ENCODE peak calls at places on chromosome 7, in four cellular contexts. R is K562, J is A549, Q is upper lobe of left lung. O is an unnamed sample.

GRCh38 chr7:117664047-117664446 is 184.2 kb downstream of the CFTR start:
- ATAC-seq in Q (no peak), J (no peak), R (no peak), O (no peak)

GRCh38 chr7:156158213-156158612 is 345.9 kb upstream of the SHH start:
- ATAC-seq in Q (no peak), J (no peak), R (no peak), O (no peak)

GRCh38 chr7:3559178-3559765 is 258.2 kb downstream of the SDK1 start:
- ATAC-seq in Q (no peak), J (no peak), R (no peak), O (peak)

GRCh38 chr7:79709574-79710409 is 256.3 kb upstream of the MAGI2 start:
- ATAC-seq in R (no peak), J (no peak), Q (no peak), O (no peak)

GRCh38 chr7:129453510-129454248 is 19.4 kb downstream of the STRIP2 start:
- ATAC-seq in J (no peak), R (no peak), Q (no peak), O (no peak)

GRCh38 chr7:134696261-134696660 is 49.6 kb downstream of the BPGM start:
- ATAC-seq in J (peak), Q (no peak), R (peak), O (no peak)

GRCh38 chr7:120059641-120060040 is 213.3 kb upstream of the KCND2 start:
- ATAC-seq in J (no peak), R (no peak), Q (no peak), O (no peak)

GRCh38 chr7:55538538-55538937 is 33.8 kb downstream of the VOPP1 start:
- ATAC-seq in Q (no peak), J (no peak), R (no peak), O (no peak)

GRCh38 chr7:20158684-20159083 is 58.5 kb downstream of the MACC1 start:
- ATAC-seq in J (no peak), Q (no peak), R (peak), O (no peak)

GRCh38 chr7:5699951-5700384 is 81.5 kb downstream of the RNF216 start:
- ATAC-seq in R (no peak), Q (no peak), J (no peak), O (no peak)

GRCh38 chr7:98295467-98296220 is 14.2 kb downstream of the BRI3 start:
- ATAC-seq in Q (no peak), R (no peak), J (peak), O (no peak)

GRCh38 chr7:73890541-73891147 is 29.7 kb downstream of the TMEM270 start:
- ATAC-seq in Q (no peak), R (no peak), J (no peak), O (no peak)

GRCh38 chr7:142441074-142441403 is 183.2 kb upstream of the PRSS58 start:
- ATAC-seq in R (no peak), Q (no peak), J (no peak), O (no peak)

GRCh38 chr7:79176859-79177477 is 276.5 kb downstream of the MAGI2 start:
- ATAC-seq in J (peak), R (no peak), Q (no peak), O (no peak)

GRCh38 chr7:151366872-151367207 is 25.2 kb downstream of the NUB1 start:
- ATAC-seq in J (no peak), Q (peak), R (no peak), O (peak)

GRCh38 chr7:134836447-134836846 is 57.0 kb downstream of the CALD1 start:
- ATAC-seq in R (peak), Q (no peak), J (no peak), O (peak)

GRCh38 chr7:32462451-32462850 is 27.7 kb downstream of the LSM5 start:
- ATAC-seq in J (no peak), R (no peak), Q (no peak), O (no peak)

GRCh38 chr7:16688249-16688648 is 42.3 kb downstream of the BZW2 start:
- ATAC-seq in Q (no peak), J (peak), R (peak), O (no peak)

GRCh38 chr7:7321681-7322080 is 139.3 kb downstream of the C1GALT1 start:
- ATAC-seq in J (peak), R (peak), Q (no peak), O (no peak)
- TF ChIP-seq EP300 in J (no peak), R (no peak), Q (no peak), O (no peak)

DNA sequence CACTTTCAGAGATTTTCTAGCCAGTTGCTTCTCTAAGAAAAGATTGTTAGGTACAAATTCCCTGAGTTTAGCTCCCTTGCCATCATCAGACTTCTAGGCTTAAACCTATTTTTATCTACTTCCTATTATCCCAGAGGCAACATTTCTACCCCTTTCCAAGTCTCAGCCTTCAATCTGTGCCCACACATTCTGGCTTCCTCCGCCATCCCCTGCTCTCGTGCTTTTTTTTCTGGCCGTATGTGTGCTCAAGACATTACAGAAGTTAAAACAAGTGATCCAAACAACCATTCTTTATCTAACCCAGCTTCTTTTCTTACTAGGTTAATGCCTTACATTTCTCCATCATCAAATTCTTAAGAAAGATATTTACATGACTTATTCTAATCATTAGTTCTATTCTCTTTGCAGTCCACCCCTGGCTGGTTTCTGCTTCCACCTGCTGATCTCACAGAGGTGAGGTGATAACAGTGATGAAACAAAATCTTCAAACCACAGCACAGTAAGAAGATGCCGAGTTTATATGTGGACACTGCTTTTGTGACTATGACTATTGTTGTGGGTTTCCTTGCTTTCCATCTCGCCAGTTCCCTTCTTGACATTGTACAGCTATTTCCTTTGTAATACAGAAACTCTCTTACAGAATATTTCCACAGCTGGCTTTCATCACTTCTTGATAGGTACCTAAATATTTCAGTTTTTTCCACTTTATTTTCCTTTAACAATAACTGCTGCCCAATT is 18.3 kb upstream of the CDK6 start:
- ATAC-seq in R (no peak), J (no peak), Q (no peak), O (no peak)
- TF ChIP-seq EP300 in R (no peak), J (no peak), Q (no peak), O (no peak)

GRCh38 chr7:99408347-99409191 is at the start of the genes BUD31 and PDAP1:
- ATAC-seq in J (peak), R (peak), Q (peak), O (peak)
- TF ChIP-seq EP300 in J (no peak), R (peak), Q (no peak), O (no peak)

DNA sequence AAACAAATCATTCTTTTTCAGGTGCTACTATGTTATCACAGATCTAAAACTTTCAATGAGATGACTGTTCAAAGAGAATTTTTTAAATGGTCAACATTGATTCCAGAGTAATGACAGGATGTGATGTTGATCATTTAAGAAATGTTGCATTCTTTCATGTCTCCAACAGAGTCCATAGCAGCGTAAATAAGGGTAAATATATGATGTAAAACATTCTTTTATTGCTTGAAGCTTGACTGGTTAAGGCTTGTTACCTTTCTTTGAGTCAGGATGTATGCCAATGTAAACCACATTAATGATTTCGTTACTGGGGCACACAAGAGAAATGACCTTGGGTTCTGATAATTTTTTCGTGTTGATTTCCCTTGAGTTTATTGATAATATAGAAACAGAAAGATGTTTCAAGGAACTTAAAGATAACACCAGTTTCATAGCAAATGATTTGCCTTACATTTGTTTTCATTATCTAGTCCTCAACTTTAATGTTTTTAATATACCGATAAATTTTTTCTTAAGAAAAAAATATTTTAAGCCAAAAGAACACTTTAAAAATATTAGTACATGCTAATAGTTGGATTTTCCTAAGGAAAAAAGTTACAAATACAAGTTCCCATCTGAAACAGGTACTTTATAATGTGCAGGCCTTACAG is 3.5 kb downstream of the STK17A start:
- ATAC-seq in J (no peak), R (no peak), Q (no peak), O (no peak)
- TF ChIP-seq EP300 in J (no peak), R (no peak), Q (no peak), O (no peak)

GRCh38 chr7:110413038-110413437 is 677.9 kb upstream of the LRRN3 start:
- ATAC-seq in Q (no peak), J (no peak), R (no peak), O (no peak)
- TF ChIP-seq EP300 in Q (no peak), J (no peak), R (no peak), O (no peak)

DNA sequence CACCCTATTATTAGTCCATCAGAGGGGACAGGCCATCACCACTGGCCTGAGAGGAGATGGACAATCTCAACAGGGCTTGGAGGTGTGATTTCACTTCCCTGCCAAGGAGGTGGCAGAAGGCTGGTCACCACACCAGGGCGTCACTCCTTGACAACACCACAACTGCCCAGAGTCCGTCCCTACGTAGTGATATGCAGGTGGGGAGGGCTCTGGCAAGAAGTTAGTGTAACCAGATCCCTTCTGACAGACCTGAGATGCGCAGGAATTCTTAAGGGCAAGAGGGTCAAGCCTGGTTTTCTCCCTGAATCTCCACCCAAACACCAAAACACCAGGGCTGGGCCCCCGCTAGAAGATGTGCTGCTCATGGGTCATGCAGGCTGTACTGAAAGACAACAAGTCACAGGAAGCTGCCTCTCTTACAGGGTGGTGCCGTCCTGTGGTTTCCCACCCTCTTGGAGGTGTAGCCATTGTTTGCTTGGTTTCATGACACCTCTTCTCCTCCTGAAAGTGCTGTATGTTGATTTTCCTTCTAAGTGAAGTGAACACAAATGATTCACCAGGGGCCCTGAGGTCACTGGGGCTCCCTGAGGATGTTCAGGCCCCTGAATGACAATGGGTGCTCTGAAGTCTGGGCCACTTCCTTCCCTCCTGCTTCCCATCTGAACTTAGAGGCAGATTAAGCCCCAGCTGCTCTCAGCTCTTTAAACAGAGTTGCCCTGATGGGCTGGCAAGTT is 27.1 kb downstream of the ATXN7L1 start:
- ATAC-seq in J (peak), Q (peak), R (peak), O (no peak)
- TF ChIP-seq EP300 in J (no peak), Q (no peak), R (no peak), O (no peak)

GRCh38 chr7:28855538-28856217 is 102.5 kb downstream of the TRIL start:
- ATAC-seq in Q (no peak), J (peak), R (no peak), O (no peak)
- TF ChIP-seq EP300 in Q (no peak), J (no peak), R (no peak), O (no peak)